ENCODE peak calls at places on chromosome 16, in six cellular contexts. One of them, this sample, is unnamed.

GRCh38 chr16:23024044-23024443 is 125.2 kb downstream of the USP31 start:
- DNase-seq in DMS79: no peak
- DNase-seq in AML-193: no peak
- DNase-seq in HCT116: no peak
- DNase-seq in activated CD8-positive, alpha-beta T cell treated with anti-CD3 and anti-CD28 coated beads, Interleukin-2, amount 10 ng/mL, durations not matched to agents 7 days and 5 days: no peak
- DNase-seq in lung: no peak
- DNase-seq in this sample: no peak

GRCh38 chr16:74735554-74735953 is 34.9 kb upstream of the MLKL start:
- DNase-seq in DMS79: no peak
- DNase-seq in AML-193: no peak
- DNase-seq in HCT116: no peak
- DNase-seq in activated CD8-positive, alpha-beta T cell treated with anti-CD3 and anti-CD28 coated beads, Interleukin-2, amount 10 ng/mL, durations not matched to agents 7 days and 5 days: no peak
- DNase-seq in lung: no peak
- DNase-seq in this sample: no peak

GRCh38 chr16:4393243-4393606 is 21.6 kb downstream of the VASN start:
- DNase-seq in DMS79: no peak
- DNase-seq in AML-193: no peak
- DNase-seq in HCT116: no peak
- DNase-seq in activated CD8-positive, alpha-beta T cell treated with anti-CD3 and anti-CD28 coated beads, Interleukin-2, amount 10 ng/mL, durations not matched to agents 7 days and 5 days: no peak
- DNase-seq in lung: no peak
- DNase-seq in this sample: no peak

GRCh38 chr16:88561485-88562369 is 8.5 kb upstream of the ZC3H18 start:
- DNase-seq in DMS79: no peak
- DNase-seq in AML-193: peak; percentile 5
- DNase-seq in HCT116: peak; percentile 36
- DNase-seq in activated CD8-positive, alpha-beta T cell treated with anti-CD3 and anti-CD28 coated beads, Interleukin-2, amount 10 ng/mL, durations not matched to agents 7 days and 5 days: peak; percentile 65
- DNase-seq in lung: peak; percentile 60
- DNase-seq in this sample: peak; percentile 76

GRCh38 chr16:49699718-49700117 is 156.2 kb downstream of the ZNF423 start:
- DNase-seq in DMS79: no peak
- DNase-seq in AML-193: no peak
- DNase-seq in HCT116: no peak
- DNase-seq in activated CD8-positive, alpha-beta T cell treated with anti-CD3 and anti-CD28 coated beads, Interleukin-2, amount 10 ng/mL, durations not matched to agents 7 days and 5 days: no peak
- DNase-seq in lung: no peak
- DNase-seq in this sample: no peak

GRCh38 chr16:546909-547770 is 13.1 kb upstream of the PRR35 start:
- DNase-seq in DMS79: no peak
- DNase-seq in AML-193: no peak
- DNase-seq in HCT116: no peak
- DNase-seq in activated CD8-positive, alpha-beta T cell treated with anti-CD3 and anti-CD28 coated beads, Interleukin-2, amount 10 ng/mL, durations not matched to agents 7 days and 5 days: peak; percentile 65
- DNase-seq in lung: peak; percentile 58
- DNase-seq in this sample: no peak

GRCh38 chr16:28289939-28290862 is 2.1 kb upstream of the SBK1 start:
- DNase-seq in DMS79: no peak
- DNase-seq in AML-193: no peak
- DNase-seq in HCT116: no peak
- DNase-seq in activated CD8-positive, alpha-beta T cell treated with anti-CD3 and anti-CD28 coated beads, Interleukin-2, amount 10 ng/mL, durations not matched to agents 7 days and 5 days: no peak
- DNase-seq in lung: no peak
- DNase-seq in this sample: no peak

GRCh38 chr16:76784530-76784929 is 406.5 kb upstream of the MON1B start:
- DNase-seq in DMS79: no peak
- DNase-seq in AML-193: no peak
- DNase-seq in HCT116: no peak
- DNase-seq in activated CD8-positive, alpha-beta T cell treated with anti-CD3 and anti-CD28 coated beads, Interleukin-2, amount 10 ng/mL, durations not matched to agents 7 days and 5 days: no peak
- DNase-seq in lung: no peak
- DNase-seq in this sample: no peak

GRCh38 chr16:50692999-50693781 is at the start of gene NOD2:
- DNase-seq in DMS79: no peak
- DNase-seq in AML-193: no peak
- DNase-seq in HCT116: no peak
- DNase-seq in activated CD8-positive, alpha-beta T cell treated with anti-CD3 and anti-CD28 coated beads, Interleukin-2, amount 10 ng/mL, durations not matched to agents 7 days and 5 days: no peak
- DNase-seq in lung: no peak
- DNase-seq in this sample: no peak

GRCh38 chr16:50313596-50314483 is 47.5 kb downstream of the ADCY7 start:
- DNase-seq in DMS79: no peak
- DNase-seq in AML-193: peak; percentile 37
- DNase-seq in HCT116: no peak
- DNase-seq in activated CD8-positive, alpha-beta T cell treated with anti-CD3 and anti-CD28 coated beads, Interleukin-2, amount 10 ng/mL, durations not matched to agents 7 days and 5 days: peak; percentile 75
- DNase-seq in lung: peak; percentile 60
- DNase-seq in this sample: no peak

GRCh38 chr16:17515421-17516210 is 44.9 kb upstream of the XYLT1 start:
- DNase-seq in DMS79: no peak
- DNase-seq in AML-193: no peak
- DNase-seq in HCT116: no peak
- DNase-seq in activated CD8-positive, alpha-beta T cell treated with anti-CD3 and anti-CD28 coated beads, Interleukin-2, amount 10 ng/mL, durations not matched to agents 7 days and 5 days: no peak
- DNase-seq in lung: no peak
- DNase-seq in this sample: no peak

GRCh38 chr16:27722892-27723450 is 173.0 kb downstream of the KATNIP start:
- DNase-seq in DMS79: no peak
- DNase-seq in AML-193: no peak
- DNase-seq in HCT116: no peak
- DNase-seq in activated CD8-positive, alpha-beta T cell treated with anti-CD3 and anti-CD28 coated beads, Interleukin-2, amount 10 ng/mL, durations not matched to agents 7 days and 5 days: no peak
- DNase-seq in lung: no peak
- DNase-seq in this sample: no peak

GRCh38 chr16:1078579-1079021 is 6.1 kb downstream of the SSTR5 start:
- DNase-seq in DMS79: peak; percentile 27
- DNase-seq in AML-193: no peak
- DNase-seq in HCT116: no peak
- DNase-seq in activated CD8-positive, alpha-beta T cell treated with anti-CD3 and anti-CD28 coated beads, Interleukin-2, amount 10 ng/mL, durations not matched to agents 7 days and 5 days: no peak
- DNase-seq in lung: peak; percentile 42
- DNase-seq in this sample: peak; percentile 85

GRCh38 chr16:69286941-69287713 is 24.0 kb upstream of the VPS4A start:
- DNase-seq in DMS79: no peak
- DNase-seq in AML-193: peak; percentile 66
- DNase-seq in HCT116: peak; percentile 31
- DNase-seq in activated CD8-positive, alpha-beta T cell treated with anti-CD3 and anti-CD28 coated beads, Interleukin-2, amount 10 ng/mL, durations not matched to agents 7 days and 5 days: peak; percentile 69
- DNase-seq in lung: peak; percentile 56
- DNase-seq in this sample: peak; percentile 52

GRCh38 chr16:53061701-53062159 is 6.9 kb downstream of the CHD9 start:
- DNase-seq in DMS79: no peak
- DNase-seq in AML-193: peak; percentile 6
- DNase-seq in HCT116: no peak
- DNase-seq in activated CD8-positive, alpha-beta T cell treated with anti-CD3 and anti-CD28 coated beads, Interleukin-2, amount 10 ng/mL, durations not matched to agents 7 days and 5 days: peak; percentile 40
- DNase-seq in lung: peak; percentile 59
- DNase-seq in this sample: no peak

GRCh38 chr16:8847623-8848022 is 21.2 kb downstream of the CARHSP1 start:
- DNase-seq in DMS79: no peak
- DNase-seq in AML-193: no peak
- DNase-seq in HCT116: no peak
- DNase-seq in activated CD8-positive, alpha-beta T cell treated with anti-CD3 and anti-CD28 coated beads, Interleukin-2, amount 10 ng/mL, durations not matched to agents 7 days and 5 days: no peak
- DNase-seq in lung: no peak
- DNase-seq in this sample: no peak

GRCh38 chr16:57061084-57061905 is 31.1 kb upstream of the CPNE2 start:
- DNase-seq in DMS79: no peak
- DNase-seq in AML-193: peak; percentile 82
- DNase-seq in HCT116: no peak
- DNase-seq in activated CD8-positive, alpha-beta T cell treated with anti-CD3 and anti-CD28 coated beads, Interleukin-2, amount 10 ng/mL, durations not matched to agents 7 days and 5 days: no peak
- DNase-seq in lung: peak; percentile 78
- DNase-seq in this sample: peak; percentile 90

GRCh38 chr16:87725596-87726235 is 40.1 kb downstream of the KLHDC4 start:
- DNase-seq in DMS79: peak; percentile 9
- DNase-seq in AML-193: no peak
- DNase-seq in HCT116: no peak
- DNase-seq in activated CD8-positive, alpha-beta T cell treated with anti-CD3 and anti-CD28 coated beads, Interleukin-2, amount 10 ng/mL, durations not matched to agents 7 days and 5 days: no peak
- DNase-seq in lung: peak; percentile 57
- DNase-seq in this sample: no peak

GRCh38 chr16:10465821-10466220 is 80.0 kb downstream of the ATF7IP2 start:
- DNase-seq in DMS79: no peak
- DNase-seq in AML-193: no peak
- DNase-seq in HCT116: no peak
- DNase-seq in activated CD8-positive, alpha-beta T cell treated with anti-CD3 and anti-CD28 coated beads, Interleukin-2, amount 10 ng/mL, durations not matched to agents 7 days and 5 days: no peak
- DNase-seq in lung: no peak
- DNase-seq in this sample: no peak

GRCh38 chr16:88634994-88635670 is 3.2 kb upstream of the IL17C start:
- DNase-seq in DMS79: no peak
- DNase-seq in AML-193: no peak
- DNase-seq in HCT116: no peak
- DNase-seq in activated CD8-positive, alpha-beta T cell treated with anti-CD3 and anti-CD28 coated beads, Interleukin-2, amount 10 ng/mL, durations not matched to agents 7 days and 5 days: no peak
- DNase-seq in lung: no peak
- DNase-seq in this sample: peak; percentile 61

This sample was measured in HTR-8/SVneo.